ENCODE peak calls at places on chromosomes 3 and 15, in ten cellular contexts. One of them, this sample, is unnamed.

GRCh38 chr3:114404590-114404989 is 110.8 kb downstream of the TIGIT start:
- DNase-seq in Peyer's patch: no peak
- DNase-seq in transverse colon: no peak
- DNase-seq in uterus: no peak
- DNase-seq in adrenal gland: no peak
- DNase-seq in lower leg skin: no peak
- DNase-seq in A549: no peak
- DNase-seq in endothelial cell of umbilical vein: peak; percentile 41
- DNase-seq in heart left ventricle: no peak
- DNase-seq in HepG2: no peak
- DNase-seq in this sample: no peak

GRCh38 chr15:57873564-57874209 is 167.2 kb downstream of the POLR2M start:
- DNase-seq in Peyer's patch: no peak
- DNase-seq in transverse colon: no peak
- DNase-seq in uterus: no peak
- DNase-seq in adrenal gland: no peak
- DNase-seq in lower leg skin: no peak
- DNase-seq in A549: no peak
- DNase-seq in endothelial cell of umbilical vein: peak; percentile 57
- DNase-seq in heart left ventricle: no peak
- DNase-seq in HepG2: no peak
- DNase-seq in this sample: no peak

GRCh38 chr15:52217186-52217585 is 26.0 kb upstream of the GNB5 start:
- DNase-seq in Peyer's patch: peak; percentile 73
- DNase-seq in transverse colon: peak; percentile 19
- DNase-seq in uterus: no peak
- DNase-seq in adrenal gland: no peak
- DNase-seq in lower leg skin: no peak
- DNase-seq in A549: peak; percentile 21
- DNase-seq in endothelial cell of umbilical vein: no peak
- DNase-seq in heart left ventricle: no peak
- DNase-seq in HepG2: no peak
- DNase-seq in this sample: no peak

GRCh38 chr15:83287541-83288027 is 3.1 kb upstream of the BNC1 start:
- DNase-seq in Peyer's patch: no peak
- DNase-seq in transverse colon: no peak
- DNase-seq in uterus: no peak
- DNase-seq in adrenal gland: no peak
- DNase-seq in lower leg skin: no peak
- DNase-seq in A549: peak; percentile 54
- DNase-seq in endothelial cell of umbilical vein: peak; percentile 81
- DNase-seq in heart left ventricle: no peak
- DNase-seq in HepG2: no peak
- DNase-seq in this sample: no peak

GRCh38 chr3:37028329-37028728 is 35.0 kb downstream of the MLH1 start:
- DNase-seq in Peyer's patch: no peak
- DNase-seq in transverse colon: no peak
- DNase-seq in uterus: peak; percentile 27
- DNase-seq in adrenal gland: peak; percentile 28
- DNase-seq in lower leg skin: no peak
- DNase-seq in A549: no peak
- DNase-seq in endothelial cell of umbilical vein: peak; percentile 18
- DNase-seq in heart left ventricle: peak; percentile 67
- DNase-seq in HepG2: no peak
- DNase-seq in this sample: peak; percentile 98

GRCh38 chr3:44136421-44136820 is 105.3 kb upstream of the TOPAZ1 start:
- DNase-seq in Peyer's patch: no peak
- DNase-seq in transverse colon: no peak
- DNase-seq in uterus: no peak
- DNase-seq in adrenal gland: no peak
- DNase-seq in lower leg skin: no peak
- DNase-seq in A549: no peak
- DNase-seq in endothelial cell of umbilical vein: peak; percentile 4
- DNase-seq in heart left ventricle: no peak
- DNase-seq in HepG2: no peak
- DNase-seq in this sample: no peak

GRCh38 chr15:40257656-40258450 is 19.0 kb downstream of the PAK6 start:
- DNase-seq in Peyer's patch: no peak
- DNase-seq in transverse colon: no peak
- DNase-seq in uterus: no peak
- DNase-seq in adrenal gland: no peak
- DNase-seq in lower leg skin: no peak
- DNase-seq in A549: no peak
- DNase-seq in endothelial cell of umbilical vein: no peak
- DNase-seq in heart left ventricle: no peak
- DNase-seq in HepG2: no peak
- DNase-seq in this sample: no peak

GRCh38 chr3:64546856-64547255 is 140.9 kb downstream of the ADAMTS9 start:
- DNase-seq in Peyer's patch: no peak
- DNase-seq in transverse colon: no peak
- DNase-seq in uterus: no peak
- DNase-seq in adrenal gland: no peak
- DNase-seq in lower leg skin: no peak
- DNase-seq in A549: no peak
- DNase-seq in endothelial cell of umbilical vein: no peak
- DNase-seq in heart left ventricle: no peak
- DNase-seq in HepG2: no peak
- DNase-seq in this sample: no peak

GRCh38 chr3:16550305-16550675 is 36.8 kb upstream of the RFTN1 start:
- DNase-seq in Peyer's patch: no peak
- DNase-seq in transverse colon: no peak
- DNase-seq in uterus: no peak
- DNase-seq in adrenal gland: no peak
- DNase-seq in lower leg skin: no peak
- DNase-seq in A549: no peak
- DNase-seq in endothelial cell of umbilical vein: no peak
- DNase-seq in heart left ventricle: no peak
- DNase-seq in HepG2: no peak
- DNase-seq in this sample: no peak

GRCh38 chr3:16552757-16553156 is 39.3 kb upstream of the RFTN1 start:
- DNase-seq in Peyer's patch: no peak
- DNase-seq in transverse colon: no peak
- DNase-seq in uterus: no peak
- DNase-seq in adrenal gland: no peak
- DNase-seq in lower leg skin: no peak
- DNase-seq in A549: no peak
- DNase-seq in endothelial cell of umbilical vein: no peak
- DNase-seq in heart left ventricle: no peak
- DNase-seq in HepG2: no peak
- DNase-seq in this sample: no peak

GRCh38 chr3:16548721-16549120 is 35.2 kb upstream of the RFTN1 start:
- DNase-seq in Peyer's patch: no peak
- DNase-seq in transverse colon: no peak
- DNase-seq in uterus: no peak
- DNase-seq in adrenal gland: no peak
- DNase-seq in lower leg skin: no peak
- DNase-seq in A549: no peak
- DNase-seq in endothelial cell of umbilical vein: no peak
- DNase-seq in heart left ventricle: no peak
- DNase-seq in HepG2: no peak
- DNase-seq in this sample: no peak

GRCh38 chr3:16551342-16551976 is 38.0 kb upstream of the RFTN1 start:
- DNase-seq in Peyer's patch: no peak
- DNase-seq in transverse colon: no peak
- DNase-seq in uterus: no peak
- DNase-seq in adrenal gland: no peak
- DNase-seq in lower leg skin: no peak
- DNase-seq in A549: no peak
- DNase-seq in endothelial cell of umbilical vein: no peak
- DNase-seq in heart left ventricle: no peak
- DNase-seq in HepG2: no peak
- DNase-seq in this sample: no peak

GRCh38 chr3:16550676-16551341 is 37.3 kb upstream of the RFTN1 start:
- DNase-seq in Peyer's patch: peak; percentile 85
- DNase-seq in transverse colon: peak; percentile 64
- DNase-seq in uterus: peak; percentile 75
- DNase-seq in adrenal gland: peak; percentile 71
- DNase-seq in lower leg skin: peak; percentile 83
- DNase-seq in A549: peak; percentile 67
- DNase-seq in endothelial cell of umbilical vein: peak; percentile 87
- DNase-seq in heart left ventricle: peak; percentile 68
- DNase-seq in HepG2: peak; percentile 76
- DNase-seq in this sample: peak; percentile 90
- TF ChIP-seq POLR2A in Peyer's patch: no peak
- TF ChIP-seq POLR2A in transverse colon: no peak
- TF ChIP-seq POLR2A in uterus: no peak
- TF ChIP-seq POLR2A in adrenal gland: no peak
- TF ChIP-seq POLR2A in lower leg skin: no peak
- TF ChIP-seq POLR2A in A549: no peak
- TF ChIP-seq POLR2A in endothelial cell of umbilical vein: no peak
- TF ChIP-seq POLR2A in heart left ventricle: no peak
- TF ChIP-seq POLR2A in HepG2: no peak
- TF ChIP-seq POLR2A in this sample: no peak

GRCh38 chr15:64749999-64750657 is 25.3 kb downstream of the RBPMS2 start:
- DNase-seq in Peyer's patch: no peak
- DNase-seq in transverse colon: no peak
- DNase-seq in uterus: peak; percentile 67
- DNase-seq in adrenal gland: no peak
- DNase-seq in lower leg skin: no peak
- DNase-seq in A549: peak; percentile 38
- DNase-seq in endothelial cell of umbilical vein: no peak
- DNase-seq in heart left ventricle: peak; percentile 54
- DNase-seq in HepG2: no peak
- DNase-seq in this sample: peak; percentile 13

GRCh38 chr15:64753419-64754185 is 21.8 kb downstream of the RBPMS2 start:
- DNase-seq in Peyer's patch: no peak
- DNase-seq in transverse colon: no peak
- DNase-seq in uterus: no peak
- DNase-seq in adrenal gland: no peak
- DNase-seq in lower leg skin: no peak
- DNase-seq in A549: no peak
- DNase-seq in endothelial cell of umbilical vein: no peak
- DNase-seq in heart left ventricle: no peak
- DNase-seq in HepG2: no peak
- DNase-seq in this sample: no peak

GRCh38 chr15:64749167-64749566 is 26.2 kb downstream of the RBPMS2 start:
- DNase-seq in Peyer's patch: peak; percentile 57
- DNase-seq in transverse colon: peak; percentile 35
- DNase-seq in uterus: peak; percentile 71
- DNase-seq in adrenal gland: peak; percentile 90
- DNase-seq in lower leg skin: no peak
- DNase-seq in A549: no peak
- DNase-seq in endothelial cell of umbilical vein: no peak
- DNase-seq in heart left ventricle: no peak
- DNase-seq in HepG2: no peak
- DNase-seq in this sample: no peak

GRCh38 chr15:64748251-64748650 is 27.1 kb downstream of the RBPMS2 start:
- DNase-seq in Peyer's patch: no peak
- DNase-seq in transverse colon: no peak
- DNase-seq in uterus: no peak
- DNase-seq in adrenal gland: no peak
- DNase-seq in lower leg skin: no peak
- DNase-seq in A549: no peak
- DNase-seq in endothelial cell of umbilical vein: no peak
- DNase-seq in heart left ventricle: no peak
- DNase-seq in HepG2: no peak
- DNase-seq in this sample: no peak

DNA sequence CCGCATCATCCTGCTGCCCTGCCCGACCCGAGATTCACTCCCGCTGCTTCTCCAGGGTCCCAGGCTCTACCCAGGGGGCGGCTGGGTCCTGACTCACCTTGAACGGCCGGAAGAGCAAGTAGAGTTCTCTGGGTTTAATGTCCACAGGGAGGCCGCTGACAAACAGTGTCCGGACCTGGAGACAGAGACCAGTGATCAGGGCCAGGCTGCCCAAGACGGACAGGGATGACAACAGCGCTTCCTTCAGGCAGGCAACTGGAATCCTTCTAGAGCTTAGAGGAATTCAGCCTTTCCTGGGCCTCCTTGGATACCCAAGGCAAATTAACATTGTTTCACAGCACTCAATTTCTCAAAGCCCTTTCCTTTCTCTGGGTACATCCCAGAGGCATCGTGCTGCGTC is 23.9 kb downstream of the RBPMS2 start:
- DNase-seq in Peyer's patch: no peak
- DNase-seq in transverse colon: no peak
- DNase-seq in uterus: no peak
- DNase-seq in adrenal gland: no peak
- DNase-seq in lower leg skin: no peak
- DNase-seq in A549: no peak
- DNase-seq in endothelial cell of umbilical vein: no peak
- DNase-seq in heart left ventricle: no peak
- DNase-seq in HepG2: no peak
- DNase-seq in this sample: no peak
- TF ChIP-seq POLR2A in Peyer's patch: no peak
- TF ChIP-seq POLR2A in transverse colon: no peak
- TF ChIP-seq POLR2A in uterus: no peak
- TF ChIP-seq POLR2A in adrenal gland: no peak
- TF ChIP-seq POLR2A in lower leg skin: no peak
- TF ChIP-seq POLR2A in A549: no peak
- TF ChIP-seq POLR2A in endothelial cell of umbilical vein: no peak
- TF ChIP-seq POLR2A in heart left ventricle: no peak
- TF ChIP-seq POLR2A in HepG2: no peak
- TF ChIP-seq POLR2A in this sample: no peak

GRCh38 chr3:9940746-9941145 is 7.1 kb downstream of the CRELD1 start:
- DNase-seq in Peyer's patch: no peak
- DNase-seq in transverse colon: no peak
- DNase-seq in uterus: no peak
- DNase-seq in adrenal gland: no peak
- DNase-seq in lower leg skin: no peak
- DNase-seq in A549: no peak
- DNase-seq in endothelial cell of umbilical vein: no peak
- DNase-seq in heart left ventricle: no peak
- DNase-seq in HepG2: no peak
- DNase-seq in this sample: no peak

GRCh38 chr3:9942164-9942563 is 8.5 kb downstream of the CRELD1 start:
- DNase-seq in Peyer's patch: no peak
- DNase-seq in transverse colon: no peak
- DNase-seq in uterus: no peak
- DNase-seq in adrenal gland: no peak
- DNase-seq in lower leg skin: no peak
- DNase-seq in A549: no peak
- DNase-seq in endothelial cell of umbilical vein: no peak
- DNase-seq in heart left ventricle: no peak
- DNase-seq in HepG2: no peak
- DNase-seq in this sample: no peak

GRCh38 chr3:9944271-9944670 is 7.9 kb downstream of the PRRT3 start:
- DNase-seq in Peyer's patch: no peak
- DNase-seq in transverse colon: no peak
- DNase-seq in uterus: no peak
- DNase-seq in adrenal gland: no peak
- DNase-seq in lower leg skin: no peak
- DNase-seq in A549: no peak
- DNase-seq in endothelial cell of umbilical vein: no peak
- DNase-seq in heart left ventricle: no peak
- DNase-seq in HepG2: no peak
- DNase-seq in this sample: no peak

GRCh38 chr3:9945358-9945757 is 6.8 kb downstream of the PRRT3 start:
- DNase-seq in Peyer's patch: no peak
- DNase-seq in transverse colon: no peak
- DNase-seq in uterus: no peak
- DNase-seq in adrenal gland: no peak
- DNase-seq in lower leg skin: no peak
- DNase-seq in A549: no peak
- DNase-seq in endothelial cell of umbilical vein: no peak
- DNase-seq in heart left ventricle: no peak
- DNase-seq in HepG2: no peak
- DNase-seq in this sample: no peak

DNA sequence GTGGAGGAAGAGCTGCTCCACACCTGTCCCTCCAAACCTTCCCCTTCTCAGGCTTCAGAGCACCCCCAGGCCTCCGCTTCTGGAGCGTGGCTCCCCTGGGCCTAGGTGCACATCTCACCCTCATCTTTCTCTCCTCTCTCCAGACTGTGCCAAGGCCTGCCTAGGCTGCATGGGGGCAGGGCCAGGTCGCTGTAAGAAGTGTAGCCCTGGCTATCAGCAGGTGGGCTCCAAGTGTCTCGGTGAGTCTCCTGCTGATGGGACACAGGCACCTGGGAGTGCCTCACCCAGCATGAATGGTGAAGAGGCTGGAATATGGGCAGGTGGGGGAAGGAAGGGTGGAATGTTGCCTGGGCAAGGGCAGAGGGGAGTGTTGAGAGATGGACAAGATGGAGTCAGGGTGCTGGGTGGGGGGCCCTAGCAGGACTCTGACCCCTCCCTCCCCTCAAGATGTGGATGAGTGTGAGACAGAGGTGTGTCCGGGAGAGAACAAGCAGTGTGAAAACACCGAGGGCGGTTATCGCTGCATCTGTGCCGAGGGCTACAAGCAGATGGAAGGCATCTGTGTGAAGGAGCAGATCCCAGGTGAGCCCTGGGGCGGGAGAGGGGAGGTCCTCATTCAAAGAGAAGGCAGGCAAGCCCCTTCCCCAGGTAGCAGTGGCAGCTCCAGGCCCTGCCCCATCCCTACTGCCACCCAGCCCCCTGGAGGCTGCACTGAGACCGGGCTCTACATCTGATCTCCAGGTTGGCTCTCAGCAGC is 9.1 kb downstream of the PRRT3 start:
- DNase-seq in Peyer's patch: no peak
- DNase-seq in transverse colon: no peak
- DNase-seq in uterus: no peak
- DNase-seq in adrenal gland: no peak
- DNase-seq in lower leg skin: no peak
- DNase-seq in A549: no peak
- DNase-seq in endothelial cell of umbilical vein: no peak
- DNase-seq in heart left ventricle: no peak
- DNase-seq in HepG2: no peak
- DNase-seq in this sample: no peak
- TF ChIP-seq POLR2A in Peyer's patch: no peak
- TF ChIP-seq POLR2A in transverse colon: no peak
- TF ChIP-seq POLR2A in uterus: no peak
- TF ChIP-seq POLR2A in adrenal gland: no peak
- TF ChIP-seq POLR2A in lower leg skin: no peak
- TF ChIP-seq POLR2A in A549: no peak
- TF ChIP-seq POLR2A in endothelial cell of umbilical vein: no peak
- TF ChIP-seq POLR2A in heart left ventricle: no peak
- TF ChIP-seq POLR2A in HepG2: no peak
- TF ChIP-seq POLR2A in this sample: no peak

DNA sequence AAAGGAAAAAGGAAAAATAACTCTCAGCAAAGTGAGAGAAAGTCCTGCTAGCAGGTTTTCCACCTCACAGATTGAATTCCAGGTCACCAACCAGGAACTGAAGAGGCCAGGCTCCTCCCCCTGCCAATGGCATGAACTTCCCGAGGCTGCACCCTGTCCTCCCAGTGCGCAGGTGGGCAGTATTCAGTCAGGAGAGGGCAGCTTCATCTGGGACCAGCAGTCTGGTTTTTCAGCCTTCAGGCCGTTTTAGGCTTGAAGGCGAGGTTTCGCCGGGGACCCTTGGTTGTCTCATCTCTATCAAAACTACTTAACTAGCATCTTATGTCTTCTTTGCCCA is 41.2 kb downstream of the TRAT1 start:
- DNase-seq in Peyer's patch: no peak
- DNase-seq in transverse colon: no peak
- DNase-seq in uterus: no peak
- DNase-seq in adrenal gland: no peak
- DNase-seq in lower leg skin: no peak
- DNase-seq in A549: no peak
- DNase-seq in endothelial cell of umbilical vein: no peak
- DNase-seq in heart left ventricle: no peak
- DNase-seq in HepG2: no peak
- DNase-seq in this sample: no peak
- TF ChIP-seq POLR2A in Peyer's patch: no peak
- TF ChIP-seq POLR2A in transverse colon: no peak
- TF ChIP-seq POLR2A in uterus: no peak
- TF ChIP-seq POLR2A in adrenal gland: no peak
- TF ChIP-seq POLR2A in lower leg skin: no peak
- TF ChIP-seq POLR2A in A549: no peak
- TF ChIP-seq POLR2A in endothelial cell of umbilical vein: no peak
- TF ChIP-seq POLR2A in heart left ventricle: no peak
- TF ChIP-seq POLR2A in HepG2: no peak
- TF ChIP-seq POLR2A in this sample: no peak

This sample was measured in erythroblast.